ENCODE peak calls at places on chromosome 12, in ten cellular contexts. Y is transverse colon, Q is upper lobe of left lung, R is stomach, F is ovary, B is GM12878, N is A549, X is HepG2, H is uterus, S is right lobe of liver. G is an unnamed sample. For H3K4me1, the result is how much of the 10 kb centered on the place peaks cover.

GRCh38 chr12:40209886-40210285 is 14.9 kb upstream of the LRRK2 start:
- DNase-seq in Y (no peak), Q (no peak), R (no peak), F (no peak), B (no peak), N (no peak), X (no peak), H (no peak), S (no peak), G (no peak)

GRCh38 chr12:91127296-91127695 is 16.0 kb upstream of the LUM start:
- DNase-seq in Y (no peak), Q (no peak), R (no peak), F (no peak), B (no peak), N (no peak), X (no peak), H (no peak), S (no peak), G (no peak)

GRCh38 chr12:28026701-28027100 is 54.2 kb upstream of the PTHLH start:
- DNase-seq in Y (no peak), Q (no peak), R (no peak), F (no peak), B (no peak), N (no peak), X (no peak), H (no peak), S (no peak), G (no peak)

GRCh38 chr12:92502417-92503028 is 200.3 kb upstream of the PLEKHG7 start:
- DNase-seq in Y (no peak), Q (peak), R (no peak), F (no peak), B (peak), N (no peak), X (peak), H (no peak), S (peak), G (peak)

GRCh38 chr12:25550186-25550585 is 2.9 kb downstream of the LMNTD1 start:
- DNase-seq in Y (no peak), Q (no peak), R (no peak), F (no peak), B (no peak), N (no peak), X (no peak), H (no peak), S (no peak), G (no peak)

GRCh38 chr12:128163096-128163495 is 103.9 kb upstream of the TMEM132C start:
- DNase-seq in Y (no peak), Q (no peak), R (no peak), F (no peak), B (no peak), N (no peak), X (no peak), H (no peak), S (no peak), G (no peak)

GRCh38 chr12:40146800-40147797 is 41.2 kb upstream of the SLC2A13 start:
- DNase-seq in Y (no peak), Q (peak), R (no peak), F (peak), B (no peak), N (no peak), X (no peak), H (no peak), S (no peak), G (peak)

GRCh38 chr12:11707535-11707934 is 58.1 kb downstream of the ETV6 start:
- DNase-seq in Y (peak), Q (no peak), R (peak), F (peak), B (no peak), N (no peak), X (no peak), H (no peak), S (peak), G (peak)

GRCh38 chr12:2819810-2820209 is 7.3 kb downstream of the ITFG2 start:
- DNase-seq in Y (no peak), Q (no peak), R (no peak), F (no peak), B (no peak), N (no peak), X (no peak), H (no peak), S (no peak), G (no peak)

GRCh38 chr12:9741726-9742125 is 8.8 kb upstream of the CLECL1 start:
- DNase-seq in Y (peak), Q (peak), R (peak), F (no peak), B (peak), N (no peak), X (no peak), H (no peak), S (no peak), G (no peak)

GRCh38 chr12:27525373-27525772 is 1.4 kb downstream of the PPFIBP1 start:
- DNase-seq in Y (no peak), Q (no peak), R (no peak), F (no peak), B (no peak), N (peak), X (no peak), H (peak), S (no peak), G (no peak)

GRCh38 chr12:91885851-91886250 is 259.8 kb downstream of the BTG1 start:
- DNase-seq in Y (no peak), Q (no peak), R (no peak), F (no peak), B (no peak), N (no peak), X (no peak), H (no peak), S (no peak), G (no peak)

GRCh38 chr12:127773520-127773919 is 493.4 kb upstream of the TMEM132C start:
- DNase-seq in Y (no peak), Q (no peak), R (no peak), F (no peak), B (no peak), N (no peak), X (peak), H (no peak), S (no peak), G (no peak)

GRCh38 chr12:69523433-69524330 is 53.5 kb downstream of the FRS2 start:
- DNase-seq in Y (no peak), Q (no peak), R (no peak), F (no peak), B (no peak), N (no peak), X (no peak), H (no peak), S (no peak), G (no peak)

GRCh38 chr12:34186492-34186891 is 164.2 kb downstream of the ALG10 start:
- DNase-seq in Y (no peak), Q (no peak), R (no peak), F (no peak), B (no peak), N (no peak), X (no peak), H (no peak), S (no peak), G (no peak)

GRCh38 chr12:78210894-78211302 is 380.2 kb downstream of the NAV3 start:
- DNase-seq in Y (no peak), Q (peak), R (no peak), F (no peak), B (no peak), N (no peak), X (no peak), H (peak), S (no peak), G (no peak)

GRCh38 chr12:108568653-108569154 is 6.3 kb downstream of the ISCU start:
- DNase-seq in Y (peak), Q (no peak), R (no peak), F (no peak), B (peak), N (no peak), X (no peak), H (no peak), S (peak), G (no peak)

GRCh38 chr12:2627343-2628191 is 167.2 kb upstream of the FKBP4 start:
- DNase-seq in Y (no peak), Q (no peak), R (peak), F (no peak), B (no peak), N (no peak), X (no peak), H (no peak), S (no peak), G (no peak)

GRCh38 chr12:94676011-94676709 is 25.8 kb upstream of the TMCC3 start:
- DNase-seq in Y (peak), Q (peak), R (peak), F (peak), B (peak), N (no peak), X (no peak), H (peak), S (peak), G (peak)

GRCh38 chr12:128810182-128811127 is 13.3 kb downstream of the SLC15A4 start:
- DNase-seq in Y (peak), Q (no peak), R (peak), F (no peak), B (peak), N (no peak), X (no peak), H (no peak), S (no peak), G (peak)

GRCh38 chr12:71415336-71416231 is 24.0 kb upstream of the LGR5 start:
- DNase-seq in Y (peak), Q (no peak), R (no peak), F (no peak), B (peak), N (peak), X (peak), H (no peak), S (no peak), G (peak)

GRCh38 chr12:71710276-71711125 is 24.6 kb downstream of the TMEM19 start:
- DNase-seq in Y (no peak), Q (no peak), R (no peak), F (no peak), B (no peak), N (peak), X (peak), H (no peak), S (no peak), G (no peak)

GRCh38 chr12:120757949-120758348 is 32.3 kb downstream of the ACADS start:
- DNase-seq in Y (no peak), Q (no peak), R (no peak), F (no peak), B (no peak), N (no peak), X (no peak), H (no peak), S (no peak), G (no peak)

GRCh38 chr12:59164991-59165718 is 244.9 kb upstream of the LRIG3 start:
- DNase-seq in Y (no peak), Q (no peak), R (no peak), F (no peak), B (no peak), N (peak), X (peak), H (no peak), S (no peak), G (no peak)

GRCh38 chr12:43805149-43805856 is 814 bp downstream of the TWF1 start:
- DNase-seq in Y (no peak), Q (no peak), R (no peak), F (no peak), B (no peak), N (peak), X (peak), H (no peak), S (no peak), G (no peak)

GRCh38 chr12:32052300-32052691 is 54.4 kb upstream of the BICD1 start:
- DNase-seq in Y (no peak), Q (no peak), R (no peak), F (no peak), B (no peak), N (no peak), X (no peak), H (no peak), S (no peak), G (no peak)

GRCh38 chr12:82648510-82648909 is 38.2 kb upstream of the TMTC2 start:
- DNase-seq in Y (no peak), Q (no peak), R (no peak), F (no peak), B (no peak), N (no peak), X (no peak), H (no peak), S (no peak), G (no peak)

GRCh38 chr12:12265571-12266388 is 1.1 kb downstream of the LRP6 start:
- DNase-seq in Y (no peak), Q (peak), R (no peak), F (no peak), B (no peak), N (no peak), X (no peak), H (no peak), S (peak), G (peak)

GRCh38 chr12:67386869-67387570 is 117.9 kb downstream of the CAND1 start:
- DNase-seq in Y (no peak), Q (no peak), R (no peak), F (no peak), B (no peak), N (no peak), X (no peak), H (no peak), S (no peak), G (no peak)

GRCh38 chr12:89707992-89708792 is 446 bp downstream of the ATP2B1 start:
- DNase-seq in Y (peak), Q (peak), R (peak), F (peak), B (no peak), N (peak), X (no peak), H (peak), S (peak), G (peak)

GRCh38 chr12:19034937-19035336 is 94.6 kb upstream of the PLEKHA5 start:
- DNase-seq in Y (no peak), Q (no peak), R (no peak), F (no peak), B (no peak), N (no peak), X (no peak), H (no peak), S (no peak), G (no peak)

GRCh38 chr12:83016226-83016835 is 329.6 kb downstream of the TMTC2 start:
- DNase-seq in Y (no peak), Q (peak), R (peak), F (no peak), B (no peak), N (peak), X (peak), H (peak), S (no peak), G (peak)

DNA sequence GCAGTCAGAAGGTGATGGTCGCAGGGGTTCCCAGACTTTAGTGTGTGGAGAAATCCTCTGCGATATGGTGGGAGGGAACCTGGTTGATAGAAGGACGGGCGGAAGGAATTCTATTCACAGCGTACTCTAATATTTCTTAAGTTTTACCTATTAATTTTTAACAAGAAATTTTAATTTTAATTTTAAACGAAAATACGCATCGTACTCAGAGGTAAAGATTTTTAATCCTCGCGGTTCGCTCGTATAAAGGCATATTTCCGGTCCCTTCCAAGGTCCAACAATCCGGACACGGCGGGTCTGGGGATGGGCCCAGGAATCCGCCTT is 338 bp upstream of the SLC48A1 start:
- DNase-seq in Y (no peak), Q (no peak), R (no peak), F (no peak), B (no peak), N (no peak), X (no peak), H (no peak), S (no peak), G (no peak)
- H3K27ac ChIP-seq in Y (peak), Q (peak), R (peak), F (peak), B (no peak), N (peak), X (no peak), H (peak), S (no peak), G (peak)

DNA sequence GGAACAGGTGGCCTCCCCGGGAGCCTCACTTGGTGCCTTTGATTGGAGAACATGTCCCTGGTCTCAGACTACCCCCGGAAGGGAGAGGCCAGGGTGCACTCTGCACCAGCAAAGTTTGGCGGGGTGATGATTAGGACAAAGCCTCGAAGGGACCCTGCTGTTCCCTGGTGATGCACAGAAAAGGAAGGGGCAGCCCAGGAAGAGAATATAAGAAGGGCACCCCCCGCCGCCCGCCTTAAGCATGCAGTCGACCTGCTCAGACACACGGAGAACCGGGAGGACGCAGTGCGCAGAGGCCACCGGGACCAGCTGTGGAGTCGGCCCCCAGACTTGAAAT is 6.9 kb downstream of the SCARB1 start:
- DNase-seq in Y (no peak), Q (no peak), R (no peak), F (no peak), B (no peak), N (no peak), X (no peak), H (no peak), S (no peak), G (no peak)
- H3K4me1 ChIP-seq in Y (under half), Q (under half), R (half or more), F (under half), B (under half), N (under half), X (half or more), H (under half), S (under half), G (under half)

GRCh38 chr12:50504798-50505385 is at the start of gene DIP2B:
- DNase-seq in Y (peak), Q (peak), R (peak), F (peak), B (peak), N (peak), X (peak), H (peak), S (peak), G (peak)
- TF ChIP-seq POLR2A in Y (peak), Q (no peak), R (no peak), F (peak), B (peak), N (peak), X (no peak), H (peak), S (peak), G (peak)

GRCh38 chr12:52727037-52727436 is 23.7 kb upstream of the KRT77 start:
- DNase-seq in Y (no peak), Q (no peak), R (no peak), F (no peak), B (no peak), N (no peak), X (no peak), H (no peak), S (no peak), G (no peak)

GRCh38 chr12:52729147-52729546 is 25.8 kb upstream of the KRT77 start:
- DNase-seq in Y (no peak), Q (no peak), R (no peak), F (no peak), B (no peak), N (no peak), X (no peak), H (no peak), S (no peak), G (no peak)

GRCh38 chr12:52728374-52728773 is 25.1 kb upstream of the KRT77 start:
- DNase-seq in Y (no peak), Q (no peak), R (no peak), F (no peak), B (no peak), N (no peak), X (no peak), H (no peak), S (no peak), G (no peak)

GRCh38 chr12:52724384-52724783 is 21.1 kb upstream of the KRT77 start:
- DNase-seq in Y (no peak), Q (no peak), R (no peak), F (no peak), B (no peak), N (no peak), X (no peak), H (no peak), S (no peak), G (no peak)

DNA sequence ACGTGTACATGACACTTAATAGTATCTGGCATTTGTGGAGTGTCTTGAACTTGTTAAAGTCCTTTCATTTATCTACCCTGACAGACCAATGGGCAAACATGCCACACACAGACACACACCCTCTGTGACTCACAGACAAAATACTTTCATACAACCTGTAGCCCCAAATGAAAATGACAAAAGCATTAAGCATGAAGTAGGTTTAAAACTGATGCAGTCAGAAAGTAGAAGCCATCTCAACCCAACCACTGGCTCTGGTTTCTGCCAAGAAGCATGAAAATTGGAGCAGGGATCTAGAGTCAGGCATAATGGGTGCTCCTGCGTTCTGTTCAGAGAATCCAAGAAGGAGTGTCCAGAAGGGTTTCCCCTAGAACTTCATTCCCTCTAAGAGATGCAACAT is 23.1 kb upstream of the KRT77 start:
- DNase-seq in Y (no peak), Q (no peak), R (no peak), F (no peak), B (no peak), N (no peak), X (no peak), H (no peak), S (no peak), G (no peak)
- H3K27ac ChIP-seq in Y (no peak), Q (no peak), R (no peak), F (no peak), B (no peak), N (no peak), X (no peak), H (no peak), S (no peak), G (no peak)

GRCh38 chr12:6463211-6463610 is 7.3 kb downstream of the VAMP1 start:
- DNase-seq in Y (no peak), Q (no peak), R (no peak), F (no peak), B (no peak), N (no peak), X (no peak), H (no peak), S (no peak), G (no peak)
- H3K4me1 ChIP-seq in Y (under half), Q (under half), R (half or more), F (under half), B (half or more), N (under half), X (under half), H (under half), S (under half), G (under half)

DNA sequence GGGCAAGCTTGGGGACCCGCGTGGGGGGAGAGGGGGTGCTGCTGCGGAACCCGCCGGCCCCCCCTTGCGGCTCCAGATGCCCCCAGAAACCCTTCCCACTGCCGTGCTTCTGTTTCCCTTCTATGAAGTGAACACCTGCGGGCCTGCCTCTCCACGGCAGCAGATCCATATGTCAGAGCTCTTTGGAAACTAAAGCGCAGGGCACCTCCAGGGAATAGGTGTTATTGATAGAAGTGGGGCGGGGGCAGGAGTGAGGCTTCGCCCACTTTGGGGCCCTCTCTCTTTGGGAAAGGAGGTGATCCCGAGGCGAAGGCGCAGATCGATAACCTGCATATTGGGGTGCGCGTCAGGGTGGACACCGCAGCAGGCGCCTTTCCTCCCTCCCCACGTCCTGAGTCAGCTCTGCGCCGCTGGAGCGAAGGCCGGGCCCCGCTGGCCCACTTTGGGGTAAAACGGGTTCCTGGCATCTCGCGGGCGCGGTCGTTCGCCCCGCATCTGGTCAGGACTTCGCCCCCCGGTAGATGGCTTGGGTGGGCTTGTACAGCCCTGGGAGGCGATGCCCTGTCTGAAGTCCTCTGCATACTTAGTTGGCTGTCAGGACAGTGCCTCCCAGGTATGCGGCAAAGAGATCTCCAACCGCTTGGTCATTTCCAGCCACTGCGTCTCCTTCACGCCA is 524 bp downstream of the KMT5A start:
- DNase-seq in Y (no peak), Q (peak), R (no peak), F (peak), B (no peak), N (no peak), X (no peak), H (no peak), S (peak), G (no peak)
- TF ChIP-seq POLR2A in Y (no peak), Q (no peak), R (no peak), F (no peak), B (no peak), N (no peak), X (no peak), H (no peak), S (no peak), G (no peak)

GRCh38 chr12:23361971-23362370 is 587.5 kb downstream of the SOX5 start:
- DNase-seq in Y (no peak), Q (no peak), R (no peak), F (no peak), B (no peak), N (no peak), X (no peak), H (no peak), S (no peak), G (no peak)
- H3K27ac ChIP-seq in Y (no peak), Q (no peak), R (no peak), F (no peak), B (no peak), N (no peak), X (no peak), H (no peak), S (no peak), G (no peak)